ENCODE peak calls at places on chromosomes 13 and 19, in six cellular contexts. Y, C, U, S, A and H are unnamed samples.

GRCh38 chr19:54207908-54208783 is 7.5 kb downstream of the RPS9 start:
- DNase-seq in Y (peak; percentile 98), C (peak; percentile 62), A (peak; percentile 78), S (peak; percentile 100), U (peak; percentile 100), H (no peak)

GRCh38 chr19:52270266-52270885 is 989 bp downstream of the ZNF766 start:
- DNase-seq in U (no peak), C (peak; percentile 13), A (peak; percentile 17), S (peak; percentile 29), Y (peak; percentile 28), H (no peak)

GRCh38 chr19:16421982-16422381 is 49.8 kb downstream of the EPS15L1 start:
- DNase-seq in U (no peak), A (no peak), C (no peak), S (no peak), Y (no peak), H (no peak)

GRCh38 chr19:4868286-4868834 is 893 bp upstream of the PLIN3 start:
- DNase-seq in C (no peak), S (no peak), Y (no peak), A (no peak), U (no peak), H (no peak)

GRCh38 chr13:43441916-43442315 is 344.9 kb downstream of the ENOX1 start:
- DNase-seq in Y (no peak), U (no peak), C (no peak), S (no peak), A (no peak), H (no peak)

GRCh38 chr13:52849727-52850395 is 1.4 kb upstream of the PCDH8 start:
- DNase-seq in Y (no peak), A (no peak), S (no peak), C (no peak), U (no peak), H (no peak)

GRCh38 chr13:96898212-96898611 is 96.1 kb downstream of the OXGR1 start:
- DNase-seq in C (no peak), Y (peak; percentile 80), A (no peak), S (no peak), U (peak; percentile 7), H (no peak)

GRCh38 chr19:18776288-18776594 is 14.9 kb downstream of the COMP start:
- DNase-seq in U (peak; percentile 53), C (no peak), A (peak; percentile 72), S (no peak), Y (peak; percentile 75), H (no peak)

GRCh38 chr19:33876192-33876591 is 79.5 kb downstream of the KCTD15 start:
- DNase-seq in Y (no peak), C (no peak), S (no peak), U (no peak), A (no peak), H (no peak)

GRCh38 chr13:113655358-113656014 is 2.5 kb downstream of the ATP4B start:
- DNase-seq in Y (no peak), C (no peak), S (no peak), A (no peak), U (no peak), H (no peak)

GRCh38 chr13:24141333-24141910 is 19.1 kb upstream of the SPATA13 start:
- DNase-seq in S (no peak), U (no peak), A (peak; percentile 33), Y (no peak), C (no peak), H (no peak)

GRCh38 chr19:22619371-22619770 is 14.8 kb upstream of the ZNF492 start:
- DNase-seq in A (no peak), Y (no peak), S (no peak), U (no peak), C (no peak), H (no peak)

GRCh38 chr19:1069009-1069779 is 2.2 kb downstream of the ARHGAP45 start:
- DNase-seq in Y (no peak), S (peak; percentile 96), C (peak; percentile 74), U (no peak), A (no peak), H (peak; percentile 78)

GRCh38 chr13:99323488-99323887 is 16.3 kb upstream of the GPR183 start:
- DNase-seq in C (no peak), U (no peak), A (peak; percentile 51), S (no peak), Y (peak; percentile 54), H (no peak)

GRCh38 chr13:58397596-58398387 is 766.2 kb downstream of the PCDH17 start:
- DNase-seq in C (no peak), A (no peak), Y (no peak), U (no peak), S (no peak), H (no peak)

GRCh38 chr19:35000338-35000646 is 169 bp downstream of the GRAMD1A start:
- DNase-seq in U (no peak), C (no peak), S (no peak), Y (no peak), A (no peak), H (no peak)

GRCh38 chr19:5838437-5839311 is 828 bp downstream of the FUT6 start:
- DNase-seq in U (no peak), A (no peak), S (no peak), C (no peak), Y (no peak), H (peak; percentile 21)

GRCh38 chr19:32567486-32567885 is 13.5 kb upstream of the PDCD5 start:
- DNase-seq in C (no peak), S (no peak), U (no peak), Y (no peak), A (no peak), H (no peak)

GRCh38 chr19:19637523-19638251 is 5.8 kb downstream of the GMIP start:
- DNase-seq in A (no peak), U (no peak), Y (no peak), S (no peak), C (no peak), H (no peak)

GRCh38 chr13:96637039-96637438 is 357.2 kb downstream of the OXGR1 start:
- DNase-seq in C (no peak), S (no peak), A (no peak), Y (no peak), U (no peak), H (no peak)

GRCh38 chr19:41774515-41774980 is 19.2 kb downstream of the CEACAM6 start:
- DNase-seq in A (no peak), U (no peak), C (no peak), S (no peak), Y (no peak), H (no peak)

GRCh38 chr19:58091251-58091995 is 6.6 kb downstream of the ZSCAN18 start:
- DNase-seq in A (no peak), C (no peak), Y (no peak), S (no peak), U (no peak), H (no peak)

GRCh38 chr19:51183629-51184028 is 41.3 kb upstream of the CD33 start:
- DNase-seq in C (no peak), Y (no peak), A (no peak), S (no peak), U (no peak), H (no peak)

GRCh38 chr13:32783067-32783466 is 196.8 kb downstream of the PDS5B start:
- DNase-seq in U (no peak), C (no peak), S (no peak), A (peak; percentile 67), Y (peak; percentile 40), H (peak; percentile 4)

GRCh38 chr13:55571237-55571867 is 1569.4 kb upstream of the PRR20A start:
- DNase-seq in Y (no peak), C (no peak), A (no peak), S (no peak), U (no peak), H (no peak)

GRCh38 chr13:97629601-97630272 is 195.8 kb downstream of the RAP2A start:
- DNase-seq in U (no peak), S (no peak), A (no peak), Y (no peak), C (no peak), H (no peak)

GRCh38 chr13:60696602-60697001 is 299.6 kb downstream of the TDRD3 start:
- DNase-seq in C (no peak), A (no peak), S (no peak), Y (no peak), U (no peak), H (no peak)

GRCh38 chr19:10292206-10292788 is 2.5 kb downstream of the ICAM5 start:
- DNase-seq in A (peak; percentile 78), S (no peak), Y (peak; percentile 43), U (peak; percentile 86), C (peak; percentile 85), H (peak; percentile 81)

GRCh38 chr19:2358548-2359173 is 1.4 kb upstream of the TMPRSS9 start:
- DNase-seq in S (no peak), U (no peak), C (no peak), Y (no peak), A (no peak), H (no peak)

GRCh38 chr13:90615767-90616166 is 731.7 kb upstream of the MIR17HG start:
- DNase-seq in Y (no peak), C (no peak), U (no peak), A (no peak), S (no peak), H (no peak)

GRCh38 chr13:46134961-46135522 is 30.2 kb upstream of the CPB2 start:
- DNase-seq in C (no peak), S (no peak), U (peak; percentile 24), A (peak; percentile 2), Y (no peak), H (no peak)

GRCh38 chr19:49915271-49915670 is 13.7 kb upstream of the ATF5 start:
- DNase-seq in U (no peak), Y (no peak), A (no peak), C (no peak), S (no peak), H (no peak)
- TF ChIP-seq CTCF in U (no peak), Y (no peak), A (no peak), C (no peak), S (no peak), H (peak; percentile 43)

DNA sequence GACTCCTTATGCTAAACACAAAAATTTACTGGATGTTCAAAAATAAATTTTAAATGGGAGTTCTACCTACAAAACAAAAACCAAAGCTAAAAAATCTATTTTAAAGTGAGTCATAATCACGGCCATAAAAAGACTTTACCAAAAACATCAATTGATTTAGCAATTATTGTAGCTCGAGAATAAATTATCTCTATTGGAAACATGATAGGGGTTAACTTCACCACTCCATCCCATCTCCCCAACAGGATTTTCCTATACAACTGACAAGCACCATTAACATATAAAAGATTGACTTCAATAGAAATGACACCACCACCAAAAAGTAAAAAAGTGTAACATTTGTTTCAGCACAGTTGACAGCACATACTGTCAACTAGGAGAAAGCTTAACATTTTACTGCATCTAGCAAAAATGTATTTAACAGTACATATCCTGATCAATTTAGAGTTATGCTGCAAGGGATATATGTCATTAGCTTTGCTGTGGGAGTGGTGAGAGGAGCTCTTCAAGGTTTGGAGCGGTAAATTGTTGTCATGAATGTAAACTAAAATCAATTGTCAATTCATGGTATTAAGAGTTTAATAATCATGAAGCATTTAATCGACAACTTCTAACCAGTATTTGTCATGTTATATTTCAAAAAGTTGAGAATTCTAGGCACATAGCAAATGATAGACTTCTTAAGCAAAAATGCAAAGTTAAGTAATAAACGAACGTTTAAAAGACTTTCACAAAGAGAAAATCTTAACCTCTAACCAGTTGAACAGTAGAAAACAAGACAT is 3.8 kb downstream of the UBL3 start:
- DNase-seq in C (no peak), U (no peak), Y (no peak), A (no peak), S (no peak), H (no peak)
- H3K4me3 ChIP-seq in C (no peak overlapping the region), U (peak overlapping the region; percentile 61), Y (peak overlapping the region; percentile 52), A (peak overlapping the region; percentile 82), S (no peak overlapping the region), H (peak overlapping the region; percentile 41)

GRCh38 chr13:26601669-26602068 is 44.2 kb downstream of the WASF3 start:
- DNase-seq in U (peak; percentile 30), A (peak; percentile 59), C (peak; percentile 13), Y (peak; percentile 64), S (peak; percentile 59), H (peak; percentile 41)
- TF ChIP-seq CTCF in U (no peak), A (peak; percentile 15), C (no peak), Y (peak; percentile 19), S (no peak), H (peak; percentile 52)

GRCh38 chr13:41137241-41137640 is 4.6 kb upstream of the KBTBD6 start:
- DNase-seq in S (no peak), Y (no peak), U (peak; percentile 25), A (peak; percentile 23), C (no peak), H (no peak)
- H3K4me3 ChIP-seq in S (no peak overlapping the region), Y (no peak overlapping the region), U (no peak overlapping the region), A (no peak overlapping the region), C (no peak overlapping the region), H (no peak overlapping the region)